ENCODE peak calls at places on chromosomes 2 and 18, in eight cellular contexts. J is choroid plexus epithelial cell, E is cardiac muscle cell, F is tibial nerve, N is pancreas, V is cardiac fibroblast, O is colonic mucosa, B is fibroblast of lung. Z is an unnamed sample.

GRCh38 chr2:8929128-8929527 is 74.4 kb downstream of the MBOAT2 start:
- DNase-seq in J (no peak), E (no peak), F (no peak), N (no peak), V (no peak), O (no peak), B (no peak), Z (no peak)

GRCh38 chr2:42957109-42958035 is 165.0 kb upstream of the HAAO start:
- DNase-seq in J (no peak), E (no peak), F (no peak), N (no peak), V (no peak), O (no peak), B (peak), Z (no peak)

GRCh38 chr2:15941483-15941853 is 1.1 kb downstream of the MYCN start:
- DNase-seq in J (no peak), E (peak), F (no peak), N (no peak), V (no peak), O (peak), B (no peak), Z (no peak)

GRCh38 chr2:56018202-56018601 is 94.6 kb upstream of the EFEMP1 start:
- DNase-seq in J (no peak), E (no peak), F (no peak), N (peak), V (no peak), O (no peak), B (no peak), Z (no peak)

GRCh38 chr2:190069936-190070696 is 7.6 kb upstream of the MSTN start:
- DNase-seq in J (peak), E (peak), F (peak), N (peak), V (peak), O (peak), B (peak), Z (peak)

GRCh38 chr2:232377841-232378734 is 463 bp upstream of the ALPP start:
- DNase-seq in J (no peak), E (no peak), F (no peak), N (no peak), V (no peak), O (no peak), B (no peak), Z (no peak)

GRCh38 chr18:64271264-64271663 is 122.4 kb upstream of the LINC00305 start:
- DNase-seq in J (no peak), E (peak), F (no peak), N (peak), V (no peak), O (no peak), B (no peak), Z (no peak)

GRCh38 chr2:25979006-25979405 is 3.3 kb downstream of the KIF3C start:
- DNase-seq in J (peak), E (no peak), F (no peak), N (no peak), V (no peak), O (no peak), B (peak), Z (no peak)

GRCh38 chr2:241999184-241999583 is 129.7 kb downstream of the RTP5 start:
- DNase-seq in J (no peak), E (no peak), F (no peak), N (no peak), V (no peak), O (no peak), B (no peak), Z (no peak)

DNA sequence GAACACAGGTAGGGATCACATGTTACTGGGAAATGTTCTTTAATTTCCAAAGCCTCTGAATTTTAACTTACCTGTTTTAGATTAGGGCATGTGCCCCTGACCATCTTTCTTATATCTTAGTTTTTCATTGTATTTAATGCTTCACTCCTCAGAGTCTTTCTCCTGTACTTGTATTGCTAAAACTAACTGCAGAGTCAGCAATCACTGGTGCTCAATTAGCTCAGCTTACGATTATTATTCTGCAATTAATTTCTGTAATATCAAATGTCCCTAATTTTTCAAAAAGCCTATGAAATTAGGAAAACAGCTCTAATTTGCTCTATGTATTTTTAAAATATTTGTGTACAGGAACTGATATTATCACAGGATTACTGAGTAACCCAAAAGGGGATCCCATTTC is 693.2 kb upstream of the SLC8A1 start:
- DNase-seq in J (no peak), E (no peak), F (no peak), N (no peak), V (no peak), O (no peak), B (no peak), Z (no peak)
- H3K4me3 ChIP-seq in J (no peak), E (no peak), F (no peak), N (no peak), V (no peak), O (no peak), B (no peak), Z (no peak)

GRCh38 chr2:7424481-7424880 is 507.3 kb downstream of the RNF144A start:
- DNase-seq in J (no peak), E (no peak), F (no peak), N (no peak), V (no peak), O (no peak), B (no peak), Z (no peak)

GRCh38 chr2:7418343-7418742 is 501.1 kb downstream of the RNF144A start:
- DNase-seq in J (no peak), E (no peak), F (no peak), N (no peak), V (no peak), O (no peak), B (no peak), Z (no peak)

GRCh38 chr2:7417845-7418244 is 500.6 kb downstream of the RNF144A start:
- DNase-seq in J (no peak), E (no peak), F (no peak), N (no peak), V (no peak), O (no peak), B (no peak), Z (no peak)

GRCh38 chr2:7419814-7420213 is 502.6 kb downstream of the RNF144A start:
- DNase-seq in J (no peak), E (no peak), F (no peak), N (no peak), V (no peak), O (no peak), B (no peak), Z (no peak)
- TF ChIP-seq CTCF in J (no peak), E (no peak), F (no peak), N (no peak), V (no peak), O (no peak), B (no peak), Z (no peak)

GRCh38 chr2:177148477-177149154 is 64.0 kb upstream of the HNRNPA3 start:
- DNase-seq in J (peak), E (peak), F (peak), N (peak), V (peak), O (peak), B (peak), Z (peak)

GRCh38 chr2:177149155-177149503 is 63.5 kb upstream of the HNRNPA3 start:
- DNase-seq in J (no peak), E (no peak), F (no peak), N (no peak), V (no peak), O (no peak), B (no peak), Z (no peak)

GRCh38 chr2:177154809-177155208 is 57.8 kb upstream of the HNRNPA3 start:
- DNase-seq in J (no peak), E (no peak), F (no peak), N (no peak), V (no peak), O (no peak), B (no peak), Z (no peak)

GRCh38 chr2:177155631-177156030 is 57.0 kb upstream of the HNRNPA3 start:
- DNase-seq in J (no peak), E (no peak), F (no peak), N (no peak), V (no peak), O (no peak), B (no peak), Z (no peak)

GRCh38 chr2:177153805-177154204 is 58.8 kb upstream of the HNRNPA3 start:
- DNase-seq in J (no peak), E (no peak), F (no peak), N (no peak), V (no peak), O (no peak), B (no peak), Z (no peak)
- H3K4me3 ChIP-seq in J (no peak), E (no peak), F (no peak), N (no peak), V (no peak), O (no peak), B (no peak), Z (no peak)

DNA sequence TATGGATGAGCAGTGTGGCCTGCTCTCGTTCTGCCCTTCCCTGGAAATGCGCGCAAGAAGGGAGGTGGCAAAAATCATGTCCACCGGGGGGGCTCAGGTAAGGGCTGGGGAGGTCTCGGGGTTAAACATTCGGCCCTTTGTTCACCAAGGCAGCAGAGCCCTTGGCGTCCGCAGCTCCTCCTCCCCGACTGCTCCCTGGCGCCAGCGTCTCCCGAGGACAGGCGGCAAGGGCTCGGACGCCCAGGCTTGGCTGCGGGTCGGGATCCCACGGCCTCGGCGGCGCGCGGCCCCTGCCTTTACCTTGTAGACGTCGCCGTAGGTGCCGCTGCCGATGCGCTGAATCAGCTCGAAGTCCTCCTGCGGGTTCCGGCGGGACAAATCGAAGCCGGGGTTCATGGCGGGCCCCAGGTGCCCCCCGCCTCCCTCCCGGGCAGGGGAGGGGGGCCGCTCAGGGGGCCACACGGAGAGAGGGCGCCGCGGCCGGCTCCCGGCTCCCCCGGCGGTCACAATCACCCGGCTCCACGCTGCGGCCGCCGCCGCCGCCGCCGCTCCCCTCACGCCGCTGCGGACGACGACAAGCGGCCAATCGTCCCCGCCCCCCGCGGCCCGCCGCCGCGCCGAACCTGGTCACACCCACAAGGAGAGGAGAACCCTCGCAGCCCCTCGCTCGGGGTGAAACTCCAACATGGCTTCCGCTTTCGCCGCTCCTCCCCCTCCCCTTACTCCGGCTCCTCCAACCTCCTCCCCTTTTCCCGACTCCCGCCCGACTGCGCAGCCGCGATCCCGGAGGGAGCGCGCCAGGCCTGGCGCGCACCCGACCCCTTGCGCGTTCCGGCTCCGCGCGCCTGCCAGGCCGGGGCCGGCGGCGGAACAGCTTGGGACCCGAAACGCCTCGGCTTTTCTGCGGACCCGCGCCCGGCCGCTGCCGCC is at the start of gene MAP4K3:
- DNase-seq in J (peak), E (peak), F (peak), N (peak), V (peak), O (peak), B (peak), Z (peak)
- TF ChIP-seq CTCF in J (no peak), E (no peak), F (peak), N (no peak), V (no peak), O (no peak), B (no peak), Z (no peak)

Z was measured in GM12865.